ENCODE peak calls at places on chromosomes 5 and 9, in five cellular contexts. F, J, T, R and L are unnamed samples.

GRCh38 chr9:84563691-84564090 is 105.8 kb upstream of the NTRK2 start:
- DNase-seq in F (no peak), R (no peak), J (no peak), T (no peak), L (no peak)

GRCh38 chr5:76427481-76428140 is 24.5 kb downstream of the IQGAP2 start:
- DNase-seq in T (no peak), R (no peak), J (no peak), F (no peak), L (no peak)

GRCh38 chr5:149288437-149288836 is 16.8 kb downstream of the AFAP1L1 start:
- DNase-seq in T (no peak), F (no peak), R (no peak), J (no peak), L (no peak)

GRCh38 chr5:35822541-35822940 is 34.1 kb upstream of the IL7R start:
- DNase-seq in F (no peak), R (no peak), J (no peak), T (no peak), L (no peak)

GRCh38 chr5:79834420-79835219 is 145.0 kb downstream of the CMYA5 start:
- DNase-seq in T (no peak), R (no peak), J (no peak), F (no peak), L (no peak)

GRCh38 chr5:1793966-1794895 is 5.4 kb downstream of the MRPL36 start:
- DNase-seq in F (peak), J (peak), T (no peak), R (no peak), L (no peak)

GRCh38 chr5:139410886-139411835 is 7.3 kb upstream of the SPATA24 start:
- DNase-seq in T (no peak), J (no peak), F (peak), R (no peak), L (no peak)

GRCh38 chr9:128190013-128190412 is 1.4 kb downstream of the CIZ1 start:
- DNase-seq in R (no peak), T (no peak), F (no peak), J (no peak), L (no peak)

GRCh38 chr5:21152611-21153010 is 1164.6 kb upstream of the CDH18 start:
- DNase-seq in J (peak), F (no peak), R (peak), T (no peak), L (peak)

GRCh38 chr9:137232510-137232909 is 1.8 kb downstream of the SLC34A3 start:
- DNase-seq in J (no peak), T (no peak), F (no peak), R (no peak), L (no peak)

GRCh38 chr5:485943-486491 is 38.2 kb downstream of the SLC9A3 start:
- DNase-seq in F (no peak), R (no peak), J (no peak), T (no peak), L (no peak)

GRCh38 chr5:56369333-56369947 is 136.3 kb upstream of the ANKRD55 start:
- DNase-seq in T (no peak), F (no peak), J (no peak), R (no peak), L (no peak)

GRCh38 chr9:19133549-19134345 is 6.5 kb upstream of the PLIN2 start:
- DNase-seq in J (no peak), R (no peak), T (no peak), F (peak), L (no peak)

GRCh38 chr9:91896513-91897121 is 53.4 kb downstream of the ROR2 start:
- DNase-seq in R (no peak), F (no peak), T (peak), J (no peak), L (no peak)

GRCh38 chr5:103667068-103667467 is 104.5 kb upstream of the NUDT12 start:
- DNase-seq in R (no peak), F (peak), T (no peak), J (no peak), L (no peak)

GRCh38 chr5:95712347-95712958 is 18.7 kb upstream of the RHOBTB3 start:
- DNase-seq in T (no peak), J (peak), R (no peak), F (peak), L (no peak)

GRCh38 chr5:58902765-58903164 is 319.9 kb downstream of the RAB3C start:
- DNase-seq in F (peak), J (no peak), R (no peak), T (no peak), L (no peak)

GRCh38 chr5:35030426-35030825 is 17.3 kb downstream of the AGXT2 start:
- DNase-seq in R (peak), F (no peak), J (peak), T (no peak), L (no peak)